ENCODE peak calls at places on chromosomes 7 and 10, in ten cellular contexts. Q, T, G, W, O, D, L, C, Y and J are unnamed samples.

GRCh38 chr10:47025253-47025539 is 114.0 kb downstream of the PTPN20 start:
- DNase-seq in D (no peak), L (no peak), W (no peak), G (no peak), Q (no peak), O (no peak), Y (no peak), C (no peak), T (no peak), J (no peak)

GRCh38 chr7:156766666-156767065 is 126.1 kb downstream of the RNF32 start:
- DNase-seq in Y (no peak), L (no peak), D (no peak), G (no peak), T (no peak), W (no peak), O (no peak), C (no peak), Q (no peak), J (no peak)

GRCh38 chr10:3395487-3395886 is 222.9 kb upstream of the PITRM1 start:
- DNase-seq in C (no peak), W (no peak), Y (no peak), G (no peak), O (no peak), Q (no peak), D (no peak), T (no peak), L (no peak), J (no peak)

GRCh38 chr10:46531737-46532136 is 24.7 kb downstream of the GPRIN2 start:
- DNase-seq in Q (no peak), D (no peak), O (no peak), L (no peak), Y (no peak), W (no peak), G (no peak), C (no peak), T (no peak), J (no peak)

GRCh38 chr7:96991850-96992623 is 13.3 kb upstream of the DLX6 start:
- DNase-seq in Y (no peak), C (no peak), Q (no peak), D (no peak), T (no peak), O (no peak), L (no peak), G (no peak), W (no peak), J (no peak)

GRCh38 chr7:146948708-146949107 is 832.1 kb downstream of the CNTNAP2 start:
- DNase-seq in C (no peak), T (no peak), O (no peak), G (no peak), L (no peak), W (no peak), Y (no peak), Q (no peak), D (no peak), J (no peak)

GRCh38 chr7:151017953-151018420 is 6.3 kb downstream of the ATG9B start:
- DNase-seq in Q (peak), T (peak), L (peak), O (peak), W (peak), D (peak), C (no peak), Y (no peak), G (no peak), J (peak)

GRCh38 chr10:33509231-33509871 is 174.9 kb upstream of the NRP1 start:
- DNase-seq in Y (peak), L (no peak), O (no peak), C (peak), G (peak), T (peak), D (peak), Q (no peak), W (peak), J (peak)

GRCh38 chr7:138610671-138611170 is 90.4 kb downstream of the SVOPL start:
- DNase-seq in Q (no peak), O (no peak), G (no peak), L (no peak), D (no peak), T (no peak), Y (no peak), W (peak), C (no peak), J (no peak)

GRCh38 chr7:2007526-2007925 is 225.2 kb downstream of the MAD1L1 start:
- DNase-seq in W (no peak), Y (no peak), G (no peak), L (no peak), Q (no peak), O (no peak), C (no peak), T (no peak), D (no peak), J (no peak)

GRCh38 chr10:28838908-28839307 is 161.6 kb downstream of the BAMBI start:
- DNase-seq in L (no peak), C (no peak), G (peak), T (no peak), Y (no peak), D (no peak), Q (no peak), O (no peak), W (no peak), J (no peak)

GRCh38 chr7:83996879-83997278 is 197.7 kb downstream of the SEMA3A start:
- DNase-seq in Q (no peak), Y (peak), W (no peak), G (no peak), L (no peak), T (no peak), O (no peak), C (no peak), D (no peak), J (peak)

GRCh38 chr10:21172774-21173432 is 275.8 kb upstream of the NEBL start:
- DNase-seq in Q (no peak), L (no peak), Y (peak), D (peak), O (peak), T (no peak), C (no peak), G (peak), W (peak), J (peak)

GRCh38 chr10:132685121-132685891 is 100.6 kb downstream of the NKX6-2 start:
- DNase-seq in G (peak), C (no peak), Q (peak), L (peak), Y (no peak), T (peak), W (peak), O (peak), D (peak), J (peak)

GRCh38 chr10:42984761-42985325 is 92.0 kb upstream of the RET start:
- DNase-seq in G (no peak), Y (no peak), Q (no peak), C (no peak), T (no peak), W (peak), D (no peak), L (no peak), O (peak), J (no peak)

GRCh38 chr7:27132214-27132613 is 1.7 kb upstream of the HOXA4 start:
- DNase-seq in Q (no peak), D (peak), Y (no peak), W (no peak), T (no peak), L (no peak), G (peak), C (no peak), O (no peak), J (no peak)

GRCh38 chr10:127296696-127297095 is 100.3 kb upstream of the INSYN2A start:
- DNase-seq in Y (no peak), L (no peak), G (no peak), D (no peak), Q (no peak), T (no peak), O (no peak), C (no peak), W (no peak), J (no peak)

GRCh38 chr7:157863906-157864810 is 527.4 kb downstream of the DNAJB6 start:
- DNase-seq in C (no peak), Y (no peak), O (no peak), Q (no peak), T (no peak), L (no peak), W (no peak), D (no peak), G (no peak), J (no peak)

GRCh38 chr7:47370461-47371042 is 211.4 kb downstream of the TNS3 start:
- DNase-seq in G (peak), W (no peak), D (peak), C (peak), T (no peak), O (no peak), Y (no peak), L (no peak), Q (no peak), J (peak)

GRCh38 chr10:86155034-86155656 is 211.4 kb downstream of the GRID1 start:
- DNase-seq in Y (no peak), L (no peak), Q (no peak), W (no peak), G (no peak), D (no peak), O (no peak), T (no peak), C (no peak), J (no peak)

GRCh38 chr7:37414352-37414983 is 34.2 kb downstream of the ELMO1 start:
- DNase-seq in Q (no peak), Y (no peak), G (no peak), W (no peak), D (no peak), O (no peak), L (no peak), T (no peak), C (no peak), J (no peak)

GRCh38 chr10:97279121-97279815 is 13.2 kb downstream of the ARHGAP19 start:
- DNase-seq in T (no peak), W (no peak), C (no peak), O (no peak), G (no peak), Q (peak), D (no peak), L (no peak), Y (peak), J (peak)

GRCh38 chr7:80835251-80835650 is 83.6 kb downstream of the SEMA3C start:
- DNase-seq in G (no peak), Q (no peak), O (no peak), T (no peak), Y (no peak), C (no peak), W (no peak), D (no peak), L (no peak), J (no peak)

GRCh38 chr10:58856508-58857240 is 319.8 kb upstream of the PHYHIPL start:
- DNase-seq in W (no peak), Q (no peak), C (peak), L (no peak), D (peak), T (no peak), O (no peak), Y (peak), G (peak), J (peak)

GRCh38 chr10:132700168-132701098 is 85.5 kb downstream of the NKX6-2 start:
- DNase-seq in C (no peak), L (peak), D (no peak), T (no peak), Q (peak), O (peak), G (no peak), Y (no peak), W (peak), J (no peak)

GRCh38 chr10:4267084-4267774 is 482.2 kb upstream of the KLF6 start:
- DNase-seq in D (no peak), L (no peak), G (no peak), Y (no peak), Q (no peak), T (no peak), W (no peak), O (no peak), C (no peak), J (peak)

GRCh38 chr7:55148992-55149391 is 130.2 kb downstream of the EGFR start:
- DNase-seq in Y (peak), W (no peak), L (no peak), O (no peak), C (no peak), D (no peak), G (no peak), Q (no peak), T (no peak), J (no peak)

GRCh38 chr7:138756591-138757222 is 41.1 kb upstream of the TMEM213 start:
- DNase-seq in T (no peak), D (peak), Y (no peak), W (no peak), G (peak), O (no peak), C (no peak), Q (no peak), L (no peak), J (peak)

GRCh38 chr7:112995091-112995824 is 91.4 kb downstream of the GPR85 start:
- DNase-seq in C (peak), G (peak), T (no peak), D (no peak), L (peak), O (no peak), Q (no peak), Y (peak), W (no peak), J (peak)

GRCh38 chr10:77710759-77711682 is 73.4 kb upstream of the KCNMA1 start:
- DNase-seq in G (peak), Q (peak), C (no peak), W (peak), Y (peak), T (peak), O (peak), L (peak), D (peak), J (peak)

GRCh38 chr10:7411671-7412481 is 1.0 kb upstream of the SFMBT2 start:
- DNase-seq in L (no peak), Q (no peak), O (no peak), Y (no peak), W (peak), C (no peak), D (no peak), T (peak), G (no peak), J (no peak)

GRCh38 chr7:119196183-119196582 is 971.7 kb downstream of the ANKRD7 start:
- DNase-seq in D (no peak), C (no peak), W (no peak), Q (no peak), O (no peak), L (no peak), G (no peak), T (no peak), Y (no peak), J (peak)

GRCh38 chr10:46033602-46034011 is 3.2 kb upstream of the NCOA4 start:
- DNase-seq in Q (no peak), W (no peak), T (no peak), L (no peak), O (no peak), C (peak), D (peak), Y (peak), G (peak), J (peak)

GRCh38 chr7:135645296-135645904 is 16.9 kb upstream of the STMP1 start:
- DNase-seq in C (peak), Q (no peak), T (peak), O (no peak), Y (peak), G (peak), W (no peak), D (peak), L (no peak), J (peak)

GRCh38 chr7:73652541-73652949 is 15.1 kb upstream of the VPS37D start:
- DNase-seq in W (no peak), T (no peak), D (no peak), Y (no peak), G (peak), L (no peak), O (no peak), Q (no peak), C (no peak), J (peak)

GRCh38 chr10:6362879-6363278 is 160.1 kb downstream of the PFKFB3 start:
- DNase-seq in Y (no peak), W (no peak), Q (no peak), L (no peak), C (no peak), G (no peak), T (no peak), D (no peak), O (no peak), J (no peak)

GRCh38 chr10:122374246-122374858 is at the start of gene PLEKHA1:
- DNase-seq in C (peak), D (peak), O (peak), G (peak), T (peak), W (peak), Q (peak), Y (peak), L (peak), J (peak)

GRCh38 chr10:110013615-110014293 is 6.0 kb downstream of the ADD3 start:
- DNase-seq in T (no peak), G (peak), Q (no peak), W (no peak), Y (no peak), O (no peak), C (no peak), D (peak), L (no peak), J (peak)

GRCh38 chr7:120274899-120275298 is 1.9 kb downstream of the KCND2 start:
- DNase-seq in O (no peak), D (no peak), C (no peak), T (no peak), L (no peak), Y (no peak), W (peak), G (no peak), Q (no peak), J (no peak)